ENCODE peak calls at places on chromosomes 11 and 22, in four cellular contexts. N is CD4-positive, CD25-positive, alpha-beta regulatory T cell; Q is PC-3; J is lower lobe of right lung. V is an unnamed sample. For H3K4me1, the result is how much of the 10 kb centered on the place peaks cover.

GRCh38 chr11:122170815-122171475 is 54.9 kb upstream of the BLID start:
- DNase-seq in J (no peak), N (no peak), Q (peak), V (no peak)

GRCh38 chr11:63663809-63664208 is 7.4 kb downstream of the ATL3 start:
- DNase-seq in J (no peak), Q (peak), N (no peak), V (no peak)

GRCh38 chr11:108568183-108568858 is 25.2 kb downstream of the EXPH5 start:
- DNase-seq in N (no peak), Q (no peak), J (no peak), V (no peak)

GRCh38 chr22:33871935-33872334 is 48.3 kb downstream of the LARGE1 start:
- DNase-seq in J (no peak), N (no peak), Q (no peak), V (peak)

GRCh38 chr11:2206291-2206690 is 34.7 kb upstream of the TH start:
- DNase-seq in N (no peak), Q (no peak), J (no peak), V (peak)

GRCh38 chr11:30762188-30762587 is 176.0 kb upstream of the MPPED2 start:
- DNase-seq in Q (no peak), N (no peak), J (no peak), V (no peak)

GRCh38 chr11:32821517-32821916 is 8.2 kb upstream of the PRRG4 start:
- DNase-seq in J (no peak), N (no peak), Q (peak), V (no peak)

GRCh38 chr22:47548953-47549740 is 786.7 kb downstream of the TBC1D22A start:
- DNase-seq in J (no peak), N (no peak), Q (no peak), V (peak)

GRCh38 chr11:68077617-68078592 is 39.1 kb downstream of the TCIRG1 start:
- DNase-seq in N (no peak), J (no peak), Q (no peak), V (no peak)

GRCh38 chr22:40642316-40642715 is 5.8 kb upstream of the MRTFA start:
- DNase-seq in N (no peak), J (no peak), Q (no peak), V (no peak)

GRCh38 chr22:39106326-39106725 is 9.3 kb downstream of the APOBEC3H start:
- DNase-seq in N (no peak), J (no peak), Q (no peak), V (no peak)

GRCh38 chr11:108025387-108026080 is 16.8 kb downstream of the CUL5 start:
- DNase-seq in J (no peak), Q (no peak), N (no peak), V (no peak)

GRCh38 chr11:9251306-9251705 is 13.8 kb downstream of the DENND5A start:
- DNase-seq in Q (peak), N (no peak), J (no peak), V (no peak)

GRCh38 chr11:69931994-69932910 is 113.0 kb upstream of the FGF3 start:
- DNase-seq in N (no peak), Q (no peak), J (peak), V (peak)

GRCh38 chr11:35103366-35104194 is 35.4 kb upstream of the CD44 start:
- DNase-seq in N (no peak), Q (no peak), J (no peak), V (no peak)

GRCh38 chr11:35104655-35105054 is 34.3 kb upstream of the CD44 start:
- DNase-seq in J (no peak), Q (no peak), N (no peak), V (no peak)

GRCh38 chr11:35099278-35100018 is 39.5 kb upstream of the CD44 start:
- DNase-seq in Q (peak), J (no peak), N (no peak), V (no peak)

GRCh38 chr11:35101223-35101622 is 37.7 kb upstream of the CD44 start:
- DNase-seq in J (no peak), N (no peak), Q (peak), V (no peak)

DNA sequence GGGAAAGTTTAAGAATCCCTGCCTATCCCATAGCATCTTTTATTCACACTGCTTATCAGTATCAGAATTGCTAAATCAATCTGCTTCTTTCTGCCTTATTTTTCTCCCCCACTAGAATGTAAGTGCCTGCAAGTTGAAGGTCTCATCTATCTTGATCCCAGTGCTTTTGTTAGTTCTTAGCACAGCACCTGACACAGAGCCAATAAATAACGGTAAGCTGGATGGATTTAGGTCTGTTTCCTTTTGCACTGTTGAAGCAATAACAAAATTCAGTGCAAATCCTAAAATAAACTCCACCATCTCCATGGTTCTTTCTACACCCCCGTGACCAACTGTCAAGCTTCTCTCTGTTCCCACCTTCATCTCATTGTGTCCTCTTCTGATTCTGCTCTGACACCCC is 36.7 kb upstream of the CD44 start:
- DNase-seq in J (no peak), Q (no peak), N (no peak), V (no peak)
- H3K4me1 ChIP-seq in J (under half), Q (under half), N (under half), V (under half)

GRCh38 chr11:65445604-65446445 is 23.2 kb downstream of the NEAT1 start:
- DNase-seq in J (no peak), N (no peak), Q (peak), V (no peak)

GRCh38 chr11:65440831-65441499 is 18.4 kb downstream of the NEAT1 start:
- DNase-seq in J (no peak), N (no peak), Q (peak), V (no peak)

GRCh38 chr11:65444314-65445051 is 21.9 kb downstream of the NEAT1 start:
- DNase-seq in N (no peak), Q (peak), J (no peak), V (no peak)

GRCh38 chr11:65445101-65445603 is 22.6 kb downstream of the NEAT1 start:
- DNase-seq in J (no peak), N (no peak), Q (peak), V (no peak)

DNA sequence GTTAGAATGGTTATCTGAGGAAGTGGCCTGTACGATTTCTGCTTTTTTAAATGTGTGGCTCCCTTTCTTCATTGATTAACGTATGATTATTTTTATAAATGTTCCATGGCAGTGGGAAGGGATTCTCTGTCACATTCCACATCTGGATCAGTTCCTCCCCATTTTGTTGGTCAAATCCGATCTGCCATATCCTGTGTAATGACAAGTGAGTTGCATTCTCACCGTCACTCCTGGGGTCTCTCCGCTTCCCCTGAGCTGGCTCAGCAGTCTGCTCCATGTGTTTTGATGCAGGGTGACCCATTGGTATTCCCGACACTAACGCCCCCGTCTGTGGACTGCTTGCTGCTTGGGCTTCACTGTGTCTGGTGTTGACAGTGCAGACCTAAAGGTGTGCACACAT is 20.4 kb downstream of the NEAT1 start:
- DNase-seq in J (no peak), Q (peak), N (no peak), V (no peak)
- H3K4me1 ChIP-seq in J (half or more), Q (under half), N (under half), V (under half)

DNA sequence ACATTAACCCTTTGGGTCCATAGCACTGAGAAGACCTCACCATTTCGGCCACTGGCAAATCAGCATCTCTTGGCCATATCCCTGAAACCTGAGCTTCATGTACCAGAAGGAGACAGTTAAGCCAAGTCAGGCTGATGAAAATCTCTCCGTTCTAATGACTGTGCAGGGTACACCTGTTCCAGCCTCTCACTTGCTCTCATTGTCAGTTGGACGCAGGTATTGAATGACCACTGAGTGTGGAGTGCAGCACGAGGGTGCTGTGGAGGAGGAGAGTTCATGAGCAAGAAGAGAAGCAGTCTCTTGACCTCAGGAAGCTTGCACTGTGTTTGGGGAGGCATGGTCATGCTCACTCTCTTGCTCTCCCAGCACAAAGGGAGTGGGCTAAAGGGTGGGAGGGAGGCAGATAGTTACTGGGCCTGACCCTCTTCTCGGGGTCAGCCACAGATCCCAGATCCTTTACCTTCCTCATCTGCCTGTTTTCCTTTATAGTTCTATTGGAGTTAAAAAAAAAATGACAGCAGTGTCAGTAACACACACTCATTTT is 65.2 kb downstream of the ZBTB16 start:
- DNase-seq in J (no peak), N (no peak), Q (no peak), V (no peak)
- H3K4me1 ChIP-seq in J (half or more), N (under half), Q (under half), V (under half)

GRCh38 chr22:36352775-36353507 is 34.8 kb downstream of the MYH9 start:
- DNase-seq in N (no peak), J (peak), Q (no peak), V (peak)
- H3K4me1 ChIP-seq in N (half or more), J (half or more), Q (half or more), V (under half)

DNA sequence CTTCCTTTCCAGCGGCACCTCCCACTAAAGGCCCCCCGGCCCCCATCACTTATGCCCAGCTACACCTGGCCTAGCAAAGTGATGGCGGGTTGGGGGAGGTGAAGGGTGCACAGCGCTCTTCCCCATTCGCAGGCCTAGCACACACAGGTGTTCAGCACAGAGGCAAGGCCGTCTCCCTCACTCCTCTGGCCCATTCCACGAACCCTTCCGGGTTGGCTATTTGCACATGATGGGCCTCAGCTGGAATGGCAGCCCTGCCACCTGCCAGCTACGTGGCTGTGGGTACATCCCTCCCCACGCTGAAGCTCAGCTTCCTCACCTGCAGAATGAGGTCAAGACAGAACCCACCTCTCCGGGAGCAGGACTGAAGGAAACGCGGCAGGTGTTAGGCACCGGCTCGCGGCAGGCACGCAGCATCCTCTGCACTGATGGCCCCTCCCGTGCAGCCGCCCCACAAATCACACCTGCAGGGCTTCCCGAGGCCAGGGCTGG is 4.8 kb downstream of the KIAA0930 start:
- DNase-seq in Q (no peak), J (no peak), N (no peak), V (no peak)
- H3K4me1 ChIP-seq in Q (under half), J (under half), N (under half), V (under half)

GRCh38 chr11:112322173-112322813 is 61.6 kb upstream of the PLET1 start:
- DNase-seq in J (no peak), Q (no peak), N (no peak), V (no peak)

GRCh38 chr11:112318193-112318592 is 57.5 kb upstream of the PLET1 start:
- DNase-seq in J (no peak), N (no peak), Q (peak), V (no peak)

GRCh38 chr11:112320668-112321067 is 60.0 kb upstream of the PLET1 start:
- DNase-seq in Q (peak), J (peak), N (no peak), V (peak)

GRCh38 chr11:112318661-112319060 is 58.0 kb upstream of the PLET1 start:
- DNase-seq in J (no peak), Q (no peak), N (no peak), V (no peak)

GRCh38 chr11:112321521-112322172 is 61.0 kb upstream of the PLET1 start:
- DNase-seq in N (no peak), J (peak), Q (peak), V (no peak)
- H3K4me1 ChIP-seq in N (under half), J (under half), Q (half or more), V (under half)

DNA sequence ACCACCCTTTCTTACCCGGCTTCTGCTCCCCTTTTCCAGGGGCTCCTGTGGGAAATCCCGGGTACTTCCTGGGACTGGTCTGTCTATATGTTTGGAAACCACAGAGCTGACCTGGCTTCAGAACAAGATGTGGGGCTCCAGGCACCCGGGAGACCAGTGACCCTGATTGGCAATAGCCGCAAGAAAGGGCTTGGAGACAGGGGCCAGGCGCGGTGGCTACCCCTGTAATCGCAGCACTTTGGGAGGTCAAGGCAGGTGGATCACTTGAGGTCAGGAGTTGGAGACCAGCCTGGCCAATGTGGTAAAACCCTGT is 3.2 kb upstream of the NEAT1 start:
- DNase-seq in J (peak), Q (no peak), N (no peak), V (peak)
- H3K4me1 ChIP-seq in J (half or more), Q (half or more), N (half or more), V (under half)